ENCODE peak calls at places on chromosomes 5 and 9, in six cellular contexts. One of them, this sample, is unnamed.
A peak's percentile ranks its signal among the peaks of the same experiment; 100 is the strongest.

GRCh38 chr9:93261735-93262523 is 78.0 kb downstream of the WNK2 start:
- DNase-seq in psoas muscle: peak; percentile 79
- DNase-seq in astrocyte: no peak
- DNase-seq in uterus: no peak
- DNase-seq in RWPE1: no peak
- DNase-seq in CD4-positive, alpha-beta memory T cell: no peak
- DNase-seq in this sample: no peak

GRCh38 chr5:125261505-125262250 is 515.2 kb upstream of the ZNF608 start:
- DNase-seq in psoas muscle: no peak
- DNase-seq in astrocyte: no peak
- DNase-seq in uterus: no peak
- DNase-seq in RWPE1: no peak
- DNase-seq in CD4-positive, alpha-beta memory T cell: no peak
- DNase-seq in this sample: no peak

GRCh38 chr5:181221105-181221791 is 1.8 kb upstream of the TRIM41 start:
- DNase-seq in psoas muscle: no peak
- DNase-seq in astrocyte: no peak
- DNase-seq in uterus: no peak
- DNase-seq in RWPE1: no peak
- DNase-seq in CD4-positive, alpha-beta memory T cell: peak; percentile 76
- DNase-seq in this sample: no peak

GRCh38 chr5:116495786-116496185 is 78.8 kb downstream of the SEMA6A start:
- DNase-seq in psoas muscle: no peak
- DNase-seq in astrocyte: no peak
- DNase-seq in uterus: no peak
- DNase-seq in RWPE1: no peak
- DNase-seq in CD4-positive, alpha-beta memory T cell: no peak
- DNase-seq in this sample: no peak

GRCh38 chr9:137683307-137683864 is 64.6 kb downstream of the EHMT1 start:
- DNase-seq in psoas muscle: no peak
- DNase-seq in astrocyte: no peak
- DNase-seq in uterus: no peak
- DNase-seq in RWPE1: no peak
- DNase-seq in CD4-positive, alpha-beta memory T cell: no peak
- DNase-seq in this sample: no peak

GRCh38 chr9:91146391-91147019 is 215.2 kb downstream of the AUH start:
- DNase-seq in psoas muscle: no peak
- DNase-seq in astrocyte: peak; percentile 27
- DNase-seq in uterus: no peak
- DNase-seq in RWPE1: no peak
- DNase-seq in CD4-positive, alpha-beta memory T cell: no peak
- DNase-seq in this sample: peak; percentile 51

GRCh38 chr9:2502760-2503159 is 118.8 kb upstream of the VLDLR start:
- DNase-seq in psoas muscle: no peak
- DNase-seq in astrocyte: peak; percentile 54
- DNase-seq in uterus: no peak
- DNase-seq in RWPE1: no peak
- DNase-seq in CD4-positive, alpha-beta memory T cell: no peak
- DNase-seq in this sample: no peak

GRCh38 chr5:171543486-171543885 is 124.0 kb downstream of the FGF18 start:
- DNase-seq in psoas muscle: no peak
- DNase-seq in astrocyte: no peak
- DNase-seq in uterus: no peak
- DNase-seq in RWPE1: no peak
- DNase-seq in CD4-positive, alpha-beta memory T cell: no peak
- DNase-seq in this sample: no peak

GRCh38 chr5:170907758-170908157 is 45.9 kb downstream of the RANBP17 start:
- DNase-seq in psoas muscle: no peak
- DNase-seq in astrocyte: peak; percentile 81
- DNase-seq in uterus: no peak
- DNase-seq in RWPE1: no peak
- DNase-seq in CD4-positive, alpha-beta memory T cell: no peak
- DNase-seq in this sample: no peak

GRCh38 chr5:132134384-132134783 is 60.8 kb downstream of the CSF2 start:
- DNase-seq in psoas muscle: no peak
- DNase-seq in astrocyte: no peak
- DNase-seq in uterus: no peak
- DNase-seq in RWPE1: peak; percentile 30
- DNase-seq in CD4-positive, alpha-beta memory T cell: peak; percentile 27
- DNase-seq in this sample: no peak

GRCh38 chr9:34654317-34655083 is 2.5 kb downstream of the IL11RA start:
- DNase-seq in psoas muscle: peak; percentile 89
- DNase-seq in astrocyte: no peak
- DNase-seq in uterus: peak; percentile 87
- DNase-seq in RWPE1: no peak
- DNase-seq in CD4-positive, alpha-beta memory T cell: no peak
- DNase-seq in this sample: no peak

GRCh38 chr9:134772331-134772730 is 108.3 kb upstream of the FCN2 start:
- DNase-seq in psoas muscle: no peak
- DNase-seq in astrocyte: no peak
- DNase-seq in uterus: no peak
- DNase-seq in RWPE1: no peak
- DNase-seq in CD4-positive, alpha-beta memory T cell: no peak
- DNase-seq in this sample: no peak

GRCh38 chr5:31382051-31382878 is 149.6 kb downstream of the DROSHA start:
- DNase-seq in psoas muscle: no peak
- DNase-seq in astrocyte: peak; percentile 22
- DNase-seq in uterus: no peak
- DNase-seq in RWPE1: no peak
- DNase-seq in CD4-positive, alpha-beta memory T cell: no peak
- DNase-seq in this sample: no peak

GRCh38 chr9:103899836-103900235 is 194.3 kb upstream of the SMC2 start:
- DNase-seq in psoas muscle: no peak
- DNase-seq in astrocyte: no peak
- DNase-seq in uterus: no peak
- DNase-seq in RWPE1: no peak
- DNase-seq in CD4-positive, alpha-beta memory T cell: no peak
- DNase-seq in this sample: no peak

GRCh38 chr5:62550103-62550502 is 28.5 kb upstream of the LRRC70 start:
- DNase-seq in psoas muscle: no peak
- DNase-seq in astrocyte: no peak
- DNase-seq in uterus: no peak
- DNase-seq in RWPE1: no peak
- DNase-seq in CD4-positive, alpha-beta memory T cell: no peak
- DNase-seq in this sample: no peak

GRCh38 chr5:92822183-92822582 is 758.8 kb downstream of the NR2F1-AS1 start:
- DNase-seq in psoas muscle: no peak
- DNase-seq in astrocyte: no peak
- DNase-seq in uterus: no peak
- DNase-seq in RWPE1: no peak
- DNase-seq in CD4-positive, alpha-beta memory T cell: no peak
- DNase-seq in this sample: no peak

GRCh38 chr5:8094304-8094703 is 225.4 kb downstream of the MTRR start:
- DNase-seq in psoas muscle: no peak
- DNase-seq in astrocyte: no peak
- DNase-seq in uterus: no peak
- DNase-seq in RWPE1: no peak
- DNase-seq in CD4-positive, alpha-beta memory T cell: no peak
- DNase-seq in this sample: no peak

GRCh38 chr5:65946198-65946745 is 19.9 kb downstream of the ERBIN start:
- DNase-seq in psoas muscle: no peak
- DNase-seq in astrocyte: no peak
- DNase-seq in uterus: no peak
- DNase-seq in RWPE1: no peak
- DNase-seq in CD4-positive, alpha-beta memory T cell: no peak
- DNase-seq in this sample: no peak

GRCh38 chr9:126499911-126500599 is 113.7 kb upstream of the LMX1B start:
- DNase-seq in psoas muscle: no peak
- DNase-seq in astrocyte: no peak
- DNase-seq in uterus: no peak
- DNase-seq in RWPE1: no peak
- DNase-seq in CD4-positive, alpha-beta memory T cell: no peak
- DNase-seq in this sample: no peak

GRCh38 chr5:177140312-177140711 is 6.7 kb downstream of the NSD1 start:
- DNase-seq in psoas muscle: no peak
- DNase-seq in astrocyte: no peak
- DNase-seq in uterus: no peak
- DNase-seq in RWPE1: no peak
- DNase-seq in CD4-positive, alpha-beta memory T cell: no peak
- DNase-seq in this sample: no peak

GRCh38 chr5:149205625-149206523 is 64.6 kb downstream of the ABLIM3 start:
- DNase-seq in psoas muscle: peak; percentile 82
- DNase-seq in astrocyte: peak; percentile 88
- DNase-seq in uterus: peak; percentile 49
- DNase-seq in RWPE1: no peak
- DNase-seq in CD4-positive, alpha-beta memory T cell: no peak
- DNase-seq in this sample: peak; percentile 56

GRCh38 chr5:138913773-138914172 is 38.6 kb upstream of the LRRTM2 start:
- DNase-seq in psoas muscle: no peak
- DNase-seq in astrocyte: no peak
- DNase-seq in uterus: no peak
- DNase-seq in RWPE1: no peak
- DNase-seq in CD4-positive, alpha-beta memory T cell: no peak
- DNase-seq in this sample: no peak

GRCh38 chr5:35172526-35172925 is 57.8 kb downstream of the PRLR start:
- DNase-seq in psoas muscle: no peak
- DNase-seq in astrocyte: no peak
- DNase-seq in uterus: no peak
- DNase-seq in RWPE1: no peak
- DNase-seq in CD4-positive, alpha-beta memory T cell: no peak
- DNase-seq in this sample: no peak

GRCh38 chr9:89623925-89624420 is 19.2 kb downstream of the GADD45G start:
- DNase-seq in psoas muscle: peak; percentile 81
- DNase-seq in astrocyte: no peak
- DNase-seq in uterus: no peak
- DNase-seq in RWPE1: no peak
- DNase-seq in CD4-positive, alpha-beta memory T cell: no peak
- DNase-seq in this sample: peak; percentile 35

GRCh38 chr5:157180374-157181264 is at the start of gene ITK:
- DNase-seq in psoas muscle: no peak
- DNase-seq in astrocyte: no peak
- DNase-seq in uterus: no peak
- DNase-seq in RWPE1: no peak
- DNase-seq in CD4-positive, alpha-beta memory T cell: peak; percentile 85
- DNase-seq in this sample: no peak

GRCh38 chr5:3033033-3033755 is 281.7 kb upstream of the IRX2 start:
- DNase-seq in psoas muscle: no peak
- DNase-seq in astrocyte: no peak
- DNase-seq in uterus: no peak
- DNase-seq in RWPE1: no peak
- DNase-seq in CD4-positive, alpha-beta memory T cell: no peak
- DNase-seq in this sample: no peak

GRCh38 chr5:64678400-64678799 is 11.9 kb upstream of the SHISAL2B start:
- DNase-seq in psoas muscle: no peak
- DNase-seq in astrocyte: no peak
- DNase-seq in uterus: no peak
- DNase-seq in RWPE1: no peak
- DNase-seq in CD4-positive, alpha-beta memory T cell: no peak
- DNase-seq in this sample: no peak

GRCh38 chr5:1931590-1932138 is 48.9 kb upstream of the IRX4 start:
- DNase-seq in psoas muscle: no peak
- DNase-seq in astrocyte: no peak
- DNase-seq in uterus: peak; percentile 61
- DNase-seq in RWPE1: no peak
- DNase-seq in CD4-positive, alpha-beta memory T cell: no peak
- DNase-seq in this sample: no peak
- H3K27ac ChIP-seq in psoas muscle: no peak overlapping the region
- H3K27ac ChIP-seq in astrocyte: no peak overlapping the region
- H3K27ac ChIP-seq in uterus: peak overlapping the region; percentile 79
- H3K27ac ChIP-seq in RWPE1: peak overlapping the region; percentile 45
- H3K27ac ChIP-seq in CD4-positive, alpha-beta memory T cell: no peak overlapping the region
- H3K27ac ChIP-seq in this sample: peak overlapping the region; percentile 71

DNA sequence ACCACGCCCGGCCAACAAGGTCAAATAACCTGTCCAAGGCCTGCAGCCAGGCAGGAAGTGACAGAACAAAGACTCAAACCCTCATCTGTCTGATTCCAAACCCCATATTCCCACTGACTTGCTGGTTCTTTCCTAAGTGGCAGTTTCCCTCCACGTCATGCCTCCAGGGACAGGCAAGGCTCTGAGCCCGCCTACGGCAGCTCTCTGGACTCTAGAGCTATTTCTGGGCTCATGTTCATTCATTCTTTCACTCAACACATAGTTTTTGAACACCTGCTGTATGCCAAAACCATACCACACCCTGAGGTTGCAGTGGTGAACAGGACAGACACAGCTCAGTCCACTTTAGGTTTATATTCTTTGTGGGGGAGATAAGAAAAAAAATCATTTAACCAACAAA is 5.2 kb upstream of the FBP1 start:
- DNase-seq in psoas muscle: no peak
- DNase-seq in astrocyte: no peak
- DNase-seq in uterus: no peak
- DNase-seq in RWPE1: no peak
- DNase-seq in CD4-positive, alpha-beta memory T cell: no peak
- DNase-seq in this sample: no peak
- H3K27ac ChIP-seq in psoas muscle: no peak overlapping the region
- H3K27ac ChIP-seq in astrocyte: no peak overlapping the region
- H3K27ac ChIP-seq in uterus: no peak overlapping the region
- H3K27ac ChIP-seq in RWPE1: peak overlapping the region; percentile 32
- H3K27ac ChIP-seq in CD4-positive, alpha-beta memory T cell: no peak overlapping the region
- H3K27ac ChIP-seq in this sample: no peak overlapping the region

DNA sequence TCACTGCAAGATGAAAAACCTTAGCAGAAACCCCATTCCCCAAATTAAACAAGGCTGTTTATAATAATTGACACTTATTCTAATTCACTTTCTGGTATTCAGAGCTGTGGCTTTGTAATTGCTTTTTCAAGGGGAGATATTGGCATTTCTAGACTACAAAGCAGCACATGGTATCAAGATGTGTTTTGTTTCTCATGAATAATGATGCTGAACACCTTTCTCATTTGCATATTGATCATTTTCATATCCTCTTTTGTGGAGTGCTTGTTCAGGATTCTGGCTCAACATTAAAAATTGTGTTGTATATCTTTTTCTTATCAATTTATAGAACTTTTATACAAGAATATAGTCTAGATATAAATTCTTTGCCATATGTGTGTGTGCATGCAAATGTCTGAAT is 22.4 kb upstream of the ANKRD55 start:
- DNase-seq in psoas muscle: no peak
- DNase-seq in astrocyte: no peak
- DNase-seq in uterus: no peak
- DNase-seq in RWPE1: no peak
- DNase-seq in CD4-positive, alpha-beta memory T cell: no peak
- DNase-seq in this sample: no peak
- H3K27ac ChIP-seq in psoas muscle: no peak overlapping the region
- H3K27ac ChIP-seq in astrocyte: no peak overlapping the region
- H3K27ac ChIP-seq in uterus: no peak overlapping the region
- H3K27ac ChIP-seq in RWPE1: no peak overlapping the region
- H3K27ac ChIP-seq in CD4-positive, alpha-beta memory T cell: no peak overlapping the region
- H3K27ac ChIP-seq in this sample: no peak overlapping the region

GRCh38 chr5:94623026-94623425 is 4.6 kb downstream of the SLF1 start:
- DNase-seq in psoas muscle: no peak
- DNase-seq in astrocyte: no peak
- DNase-seq in uterus: no peak
- DNase-seq in RWPE1: no peak
- DNase-seq in CD4-positive, alpha-beta memory T cell: no peak
- DNase-seq in this sample: no peak

GRCh38 chr5:94623877-94624276 is 5.4 kb downstream of the SLF1 start:
- DNase-seq in psoas muscle: no peak
- DNase-seq in astrocyte: no peak
- DNase-seq in uterus: no peak
- DNase-seq in RWPE1: no peak
- DNase-seq in CD4-positive, alpha-beta memory T cell: no peak
- DNase-seq in this sample: no peak

GRCh38 chr5:94632024-94632423 is 13.6 kb downstream of the SLF1 start:
- DNase-seq in psoas muscle: no peak
- DNase-seq in astrocyte: peak; percentile 7
- DNase-seq in uterus: no peak
- DNase-seq in RWPE1: no peak
- DNase-seq in CD4-positive, alpha-beta memory T cell: no peak
- DNase-seq in this sample: no peak

GRCh38 chr5:94621763-94622162 is 3.3 kb downstream of the SLF1 start:
- DNase-seq in psoas muscle: no peak
- DNase-seq in astrocyte: no peak
- DNase-seq in uterus: no peak
- DNase-seq in RWPE1: no peak
- DNase-seq in CD4-positive, alpha-beta memory T cell: no peak
- DNase-seq in this sample: no peak

GRCh38 chr5:94627191-94627590 is 8.7 kb downstream of the SLF1 start:
- DNase-seq in psoas muscle: no peak
- DNase-seq in astrocyte: no peak
- DNase-seq in uterus: no peak
- DNase-seq in RWPE1: no peak
- DNase-seq in CD4-positive, alpha-beta memory T cell: no peak
- DNase-seq in this sample: no peak
- H3K27ac ChIP-seq in psoas muscle: no peak overlapping the region
- H3K27ac ChIP-seq in astrocyte: no peak overlapping the region
- H3K27ac ChIP-seq in uterus: no peak overlapping the region
- H3K27ac ChIP-seq in RWPE1: no peak overlapping the region
- H3K27ac ChIP-seq in CD4-positive, alpha-beta memory T cell: no peak overlapping the region
- H3K27ac ChIP-seq in this sample: no peak overlapping the region

This sample was measured in lung.